ENCODE peak calls at places on chromosome 9, in four cellular contexts. One of them, this sample, is unnamed. For H3K4me1, the result is how much of the 10 kb centered on the place peaks cover.

GRCh38 chr9:96603305-96604004 is 16.2 kb downstream of the CDC14B start:
- DNase-seq in adrenal gland: no peak
- DNase-seq in lung: no peak
- DNase-seq in HepG2: no peak
- DNase-seq in this sample: no peak

GRCh38 chr9:72589684-72590555 is 68.5 kb downstream of the TMC1 start:
- DNase-seq in adrenal gland: no peak
- DNase-seq in lung: no peak
- DNase-seq in HepG2: no peak
- DNase-seq in this sample: no peak

GRCh38 chr9:81986051-81986450 is 2.5 kb upstream of the SPATA31D1 start:
- DNase-seq in adrenal gland: no peak
- DNase-seq in lung: no peak
- DNase-seq in HepG2: no peak
- DNase-seq in this sample: no peak

GRCh38 chr9:21680590-21680989 is 121.8 kb upstream of the MTAP start:
- DNase-seq in adrenal gland: no peak
- DNase-seq in lung: no peak
- DNase-seq in HepG2: no peak
- DNase-seq in this sample: no peak

GRCh38 chr9:70111641-70112236 is 68.1 kb downstream of the MAMDC2 start:
- DNase-seq in adrenal gland: no peak
- DNase-seq in lung: no peak
- DNase-seq in HepG2: peak
- DNase-seq in this sample: no peak

GRCh38 chr9:84849049-84849448 is 179.5 kb downstream of the NTRK2 start:
- DNase-seq in adrenal gland: no peak
- DNase-seq in lung: no peak
- DNase-seq in HepG2: no peak
- DNase-seq in this sample: no peak

GRCh38 chr9:76153902-76154629 is 240.2 kb downstream of the RFK start:
- DNase-seq in adrenal gland: no peak
- DNase-seq in lung: no peak
- DNase-seq in HepG2: no peak
- DNase-seq in this sample: no peak

GRCh38 chr9:98135938-98136337 is 16.9 kb upstream of the TRIM14 start:
- DNase-seq in adrenal gland: no peak
- DNase-seq in lung: no peak
- DNase-seq in HepG2: no peak
- DNase-seq in this sample: no peak

GRCh38 chr9:93786204-93786603 is 169.0 kb downstream of the BARX1 start:
- DNase-seq in adrenal gland: no peak
- DNase-seq in lung: no peak
- DNase-seq in HepG2: no peak
- DNase-seq in this sample: no peak

GRCh38 chr9:114378883-114379282 is 8.9 kb downstream of the AKNA start:
- DNase-seq in adrenal gland: no peak
- DNase-seq in lung: no peak
- DNase-seq in HepG2: no peak
- DNase-seq in this sample: no peak

GRCh38 chr9:114383866-114384231 is 3.9 kb downstream of the AKNA start:
- DNase-seq in adrenal gland: no peak
- DNase-seq in lung: no peak
- DNase-seq in HepG2: no peak
- DNase-seq in this sample: no peak

GRCh38 chr9:114382951-114383865 is 4.6 kb downstream of the AKNA start:
- DNase-seq in adrenal gland: no peak
- DNase-seq in lung: no peak
- DNase-seq in HepG2: no peak
- DNase-seq in this sample: no peak

GRCh38 chr9:114378016-114378415 is 9.8 kb downstream of the AKNA start:
- DNase-seq in adrenal gland: no peak
- DNase-seq in lung: no peak
- DNase-seq in HepG2: no peak
- DNase-seq in this sample: no peak

DNA sequence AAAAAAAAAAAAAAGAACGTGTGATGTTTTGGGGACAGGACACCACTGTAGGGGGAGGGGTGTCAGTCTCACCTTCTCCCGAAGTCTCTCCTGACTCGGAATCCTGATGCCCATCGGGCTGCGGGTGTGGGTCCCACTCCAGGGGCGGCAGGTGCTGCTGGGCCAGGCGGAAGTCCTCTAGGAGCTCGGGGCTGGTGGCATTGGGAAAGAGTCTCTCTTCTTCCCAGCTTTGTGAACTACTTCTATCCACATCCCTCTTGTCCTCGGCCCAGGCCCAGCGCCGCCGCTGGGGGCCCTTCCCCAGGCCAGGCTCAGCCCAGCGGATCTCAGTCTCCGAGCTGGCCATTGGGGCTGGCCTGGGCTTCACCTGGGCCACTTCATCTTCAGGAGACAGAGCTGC is 6.8 kb downstream of the AKNA start:
- DNase-seq in adrenal gland: no peak
- DNase-seq in lung: no peak
- DNase-seq in HepG2: no peak
- DNase-seq in this sample: no peak
- H3K4me1 ChIP-seq in adrenal gland: under half
- H3K4me1 ChIP-seq in lung: under half
- H3K4me1 ChIP-seq in HepG2: under half
- H3K4me1 ChIP-seq in this sample: under half

GRCh38 chr9:36278243-36278642 is 20.0 kb upstream of the GNE start:
- DNase-seq in adrenal gland: no peak
- DNase-seq in lung: no peak
- DNase-seq in HepG2: no peak
- DNase-seq in this sample: no peak

GRCh38 chr9:36276840-36277239 is 18.6 kb upstream of the GNE start:
- DNase-seq in adrenal gland: no peak
- DNase-seq in lung: no peak
- DNase-seq in HepG2: peak
- DNase-seq in this sample: no peak

GRCh38 chr9:36276254-36276653 is 18.0 kb upstream of the GNE start:
- DNase-seq in adrenal gland: no peak
- DNase-seq in lung: no peak
- DNase-seq in HepG2: no peak
- DNase-seq in this sample: no peak

GRCh38 chr9:36280989-36281388 is 22.7 kb upstream of the GNE start:
- DNase-seq in adrenal gland: no peak
- DNase-seq in lung: no peak
- DNase-seq in HepG2: no peak
- DNase-seq in this sample: no peak

DNA sequence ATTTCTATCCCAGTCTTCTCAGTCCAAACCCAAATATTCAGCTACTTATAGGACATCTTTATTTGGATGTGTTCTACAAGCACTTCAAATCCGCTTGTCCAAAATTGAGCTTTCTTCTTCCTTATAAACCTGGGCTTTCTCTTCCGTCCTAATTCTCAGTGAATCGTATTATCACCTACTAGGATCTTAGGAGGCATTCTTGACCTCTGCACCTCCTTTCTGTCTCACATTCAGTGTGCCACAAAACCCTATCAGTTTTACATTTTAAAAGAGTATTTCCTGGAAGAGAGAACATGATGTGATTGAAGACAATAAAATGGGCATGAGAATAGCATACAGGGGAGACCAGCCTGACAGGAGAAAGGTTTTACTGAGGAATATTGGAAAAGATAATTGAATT is 16.8 kb upstream of the GNE start:
- DNase-seq in adrenal gland: no peak
- DNase-seq in lung: no peak
- DNase-seq in HepG2: no peak
- DNase-seq in this sample: no peak
- H3K27ac ChIP-seq in adrenal gland: no peak
- H3K27ac ChIP-seq in lung: no peak
- H3K27ac ChIP-seq in HepG2: no peak
- H3K27ac ChIP-seq in this sample: no peak

GRCh38 chr9:127776919-127777280 is 1.6 kb downstream of the SH2D3C start:
- DNase-seq in adrenal gland: no peak
- DNase-seq in lung: no peak
- DNase-seq in HepG2: no peak
- DNase-seq in this sample: no peak
- H3K4me3 ChIP-seq in adrenal gland: no peak
- H3K4me3 ChIP-seq in lung: no peak
- H3K4me3 ChIP-seq in HepG2: no peak
- H3K4me3 ChIP-seq in this sample: no peak

GRCh38 chr9:124794902-124795491 is 18.1 kb downstream of the OLFML2A start:
- DNase-seq in adrenal gland: no peak
- DNase-seq in lung: no peak
- DNase-seq in HepG2: peak
- DNase-seq in this sample: peak
- H3K4me1 ChIP-seq in adrenal gland: under half
- H3K4me1 ChIP-seq in lung: under half
- H3K4me1 ChIP-seq in HepG2: under half
- H3K4me1 ChIP-seq in this sample: half or more

GRCh38 chr9:113621309-113621791 is 157.8 kb downstream of the RGS3 start:
- DNase-seq in adrenal gland: peak
- DNase-seq in lung: no peak
- DNase-seq in HepG2: no peak
- DNase-seq in this sample: peak

GRCh38 chr9:113623851-113624485 is 160.4 kb downstream of the RGS3 start:
- DNase-seq in adrenal gland: no peak
- DNase-seq in lung: no peak
- DNase-seq in HepG2: no peak
- DNase-seq in this sample: no peak

GRCh38 chr9:113624721-113625120 is 161.2 kb downstream of the RGS3 start:
- DNase-seq in adrenal gland: peak
- DNase-seq in lung: no peak
- DNase-seq in HepG2: no peak
- DNase-seq in this sample: no peak

GRCh38 chr9:113622038-113622437 is 158.5 kb downstream of the RGS3 start:
- DNase-seq in adrenal gland: no peak
- DNase-seq in lung: no peak
- DNase-seq in HepG2: no peak
- DNase-seq in this sample: no peak

DNA sequence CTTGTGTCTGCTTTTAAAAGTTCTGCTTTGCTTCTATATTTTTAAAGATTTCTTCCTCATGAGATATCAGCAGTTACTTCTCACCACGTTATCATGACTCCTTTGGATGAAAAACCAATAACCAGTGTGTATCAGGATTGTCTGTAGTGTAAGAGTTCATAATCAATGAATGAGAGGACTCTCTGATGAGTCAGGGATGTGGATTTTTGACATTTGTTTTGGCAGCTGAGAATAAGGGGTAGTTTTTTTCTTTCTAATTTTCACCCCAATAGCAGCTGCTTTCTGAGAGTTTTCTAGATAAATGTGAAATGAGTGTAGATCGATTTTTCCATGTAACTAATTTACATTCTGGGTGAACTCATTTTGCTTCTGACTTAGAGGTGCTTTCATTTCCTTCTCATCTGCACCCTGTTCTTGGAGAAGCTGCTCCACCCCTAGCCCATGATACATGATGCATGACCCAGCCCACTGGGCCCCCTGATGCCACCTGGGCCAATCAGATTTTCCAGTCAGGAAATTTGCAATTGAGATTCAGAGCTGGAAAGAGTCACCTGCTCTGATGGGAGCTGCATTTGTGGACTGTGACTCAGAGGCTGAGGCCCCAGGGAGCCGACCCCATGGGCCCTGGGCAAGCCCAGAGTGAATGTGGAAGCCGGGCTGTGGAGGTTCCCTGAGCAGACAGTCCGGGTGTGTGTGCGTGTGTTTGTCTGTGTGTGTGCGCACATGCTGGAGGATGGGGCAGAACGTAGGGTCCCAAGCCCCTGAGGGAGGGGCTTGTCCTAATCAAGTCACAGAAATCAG is 159.3 kb downstream of the RGS3 start:
- DNase-seq in adrenal gland: no peak
- DNase-seq in lung: no peak
- DNase-seq in HepG2: peak
- DNase-seq in this sample: peak
- H3K27ac ChIP-seq in adrenal gland: no peak
- H3K27ac ChIP-seq in lung: no peak
- H3K27ac ChIP-seq in HepG2: no peak
- H3K27ac ChIP-seq in this sample: peak

GRCh38 chr9:2469681-2470141 is 151.9 kb upstream of the VLDLR start:
- DNase-seq in adrenal gland: peak
- DNase-seq in lung: no peak
- DNase-seq in HepG2: no peak
- DNase-seq in this sample: peak
- H3K4me3 ChIP-seq in adrenal gland: no peak
- H3K4me3 ChIP-seq in lung: no peak
- H3K4me3 ChIP-seq in HepG2: no peak
- H3K4me3 ChIP-seq in this sample: no peak

GRCh38 chr9:136722093-136722968 is 10.0 kb downstream of the DIPK1B start:
- DNase-seq in adrenal gland: no peak
- DNase-seq in lung: no peak
- DNase-seq in HepG2: no peak
- DNase-seq in this sample: no peak
- H3K4me1 ChIP-seq in adrenal gland: under half
- H3K4me1 ChIP-seq in lung: under half
- H3K4me1 ChIP-seq in HepG2: under half
- H3K4me1 ChIP-seq in this sample: under half

GRCh38 chr9:1262367-1262766 is 212.2 kb downstream of the DMRT2 start:
- DNase-seq in adrenal gland: no peak
- DNase-seq in lung: no peak
- DNase-seq in HepG2: peak
- DNase-seq in this sample: no peak

GRCh38 chr9:1271786-1272185 is 221.6 kb downstream of the DMRT2 start:
- DNase-seq in adrenal gland: no peak
- DNase-seq in lung: no peak
- DNase-seq in HepG2: no peak
- DNase-seq in this sample: no peak

GRCh38 chr9:1267581-1267980 is 217.4 kb downstream of the DMRT2 start:
- DNase-seq in adrenal gland: no peak
- DNase-seq in lung: no peak
- DNase-seq in HepG2: no peak
- DNase-seq in this sample: peak

GRCh38 chr9:1269533-1270315 is 219.6 kb downstream of the DMRT2 start:
- DNase-seq in adrenal gland: no peak
- DNase-seq in lung: no peak
- DNase-seq in HepG2: no peak
- DNase-seq in this sample: no peak

GRCh38 chr9:1267141-1267570 is 217.0 kb downstream of the DMRT2 start:
- DNase-seq in adrenal gland: no peak
- DNase-seq in lung: no peak
- DNase-seq in HepG2: no peak
- DNase-seq in this sample: no peak
- H3K27ac ChIP-seq in adrenal gland: no peak
- H3K27ac ChIP-seq in lung: no peak
- H3K27ac ChIP-seq in HepG2: no peak
- H3K27ac ChIP-seq in this sample: no peak

This sample was measured in body of pancreas.